ENCODE peak calls at places on chromosomes 2 and 18, in nine cellular contexts. V, M, Y, A, K, J, D, C and H are unnamed samples.

GRCh38 chr18:78905334-78905733 is 74.3 kb upstream of the SALL3 start:
- DNase-seq in V (no peak), M (no peak), Y (no peak), A (no peak), K (no peak), J (no peak), D (no peak), C (no peak), H (no peak)

GRCh38 chr2:183269956-183270355 is 145.7 kb downstream of the NUP35 start:
- DNase-seq in V (no peak), M (peak; percentile 42), Y (no peak), A (no peak), K (no peak), J (no peak), D (no peak), C (no peak), H (no peak)

GRCh38 chr2:180523629-180524340 is 456.6 kb upstream of the UBE2E3 start:
- DNase-seq in V (no peak), M (peak; percentile 72), Y (no peak), A (peak; percentile 70), K (no peak), J (no peak), D (no peak), C (no peak), H (no peak)

GRCh38 chr18:50719471-50719987 is 100.3 kb downstream of the MRO start:
- DNase-seq in V (no peak), M (no peak), Y (no peak), A (no peak), K (no peak), J (no peak), D (no peak), C (no peak), H (no peak)

GRCh38 chr18:22489694-22490093 is 72.0 kb upstream of the CTAGE1 start:
- DNase-seq in V (peak; percentile 13), M (peak; percentile 44), Y (no peak), A (peak; percentile 37), K (no peak), J (no peak), D (no peak), C (no peak), H (no peak)

GRCh38 chr18:49247786-49248185 is 212.7 kb downstream of the DYM start:
- DNase-seq in V (no peak), M (peak; percentile 48), Y (no peak), A (no peak), K (no peak), J (no peak), D (no peak), C (no peak), H (no peak)

GRCh38 chr2:221617996-221618395 is 45.9 kb upstream of the EPHA4 start:
- DNase-seq in V (no peak), M (no peak), Y (no peak), A (no peak), K (no peak), J (no peak), D (no peak), C (no peak), H (no peak)

GRCh38 chr2:150097891-150098595 is 389.4 kb downstream of the RND3 start:
- DNase-seq in V (no peak), M (peak; percentile 82), Y (no peak), A (peak; percentile 36), K (no peak), J (no peak), D (no peak), C (no peak), H (no peak)

GRCh38 chr2:232534940-232535735 is 4.4 kb upstream of the CHRNG start:
- DNase-seq in V (no peak), M (no peak), Y (no peak), A (no peak), K (no peak), J (no peak), D (no peak), C (no peak), H (no peak)

GRCh38 chr18:63994783-63995399 is 25.0 kb downstream of the SERPINB8 start:
- DNase-seq in V (peak; percentile 39), M (peak; percentile 73), Y (no peak), A (peak; percentile 50), K (no peak), J (peak; percentile 64), D (peak; percentile 15), C (no peak), H (no peak)

GRCh38 chr2:844725-845124 is 105.9 kb upstream of the SNTG2 start:
- DNase-seq in V (no peak), M (no peak), Y (no peak), A (no peak), K (no peak), J (no peak), D (no peak), C (no peak), H (no peak)

GRCh38 chr2:51410351-51410750 is 378.4 kb upstream of the NRXN1 start:
- DNase-seq in V (no peak), M (no peak), Y (no peak), A (no peak), K (no peak), J (no peak), D (no peak), C (no peak), H (no peak)

GRCh38 chr2:120576509-120577474 is 158.9 kb upstream of the GLI2 start:
- DNase-seq in V (no peak), M (peak; percentile 69), Y (no peak), A (no peak), K (no peak), J (no peak), D (no peak), C (peak; percentile 56), H (no peak)

GRCh38 chr2:38709515-38710194 is 41.5 kb downstream of the SRSF7 start:
- DNase-seq in V (no peak), M (no peak), Y (peak; percentile 35), A (no peak), K (no peak), J (no peak), D (no peak), C (no peak), H (no peak)

GRCh38 chr18:22466608-22467390 is 49.1 kb upstream of the CTAGE1 start:
- DNase-seq in V (no peak), M (peak; percentile 67), Y (no peak), A (peak; percentile 93), K (no peak), J (no peak), D (no peak), C (peak; percentile 33), H (no peak)

GRCh38 chr18:62586148-62586774 is 63.4 kb downstream of the ZCCHC2 start:
- DNase-seq in V (peak; percentile 78), M (peak; percentile 85), Y (peak; percentile 34), A (peak; percentile 29), K (peak; percentile 13), J (peak; percentile 72), D (peak; percentile 38), C (peak; percentile 78), H (peak; percentile 87)

GRCh38 chr2:86221066-86221684 is 21.9 kb downstream of the MRPL35 start:
- DNase-seq in V (peak; percentile 77), M (peak; percentile 76), Y (no peak), A (peak; percentile 32), K (no peak), J (peak; percentile 67), D (peak; percentile 38), C (no peak), H (no peak)
- H3K27ac ChIP-seq in V (no peak overlapping the region), M (no peak overlapping the region), Y (no peak overlapping the region), A (no peak overlapping the region), K (peak overlapping the region; percentile 96), J (no peak overlapping the region), D (no peak overlapping the region), C (no peak overlapping the region), H (no peak overlapping the region)

DNA sequence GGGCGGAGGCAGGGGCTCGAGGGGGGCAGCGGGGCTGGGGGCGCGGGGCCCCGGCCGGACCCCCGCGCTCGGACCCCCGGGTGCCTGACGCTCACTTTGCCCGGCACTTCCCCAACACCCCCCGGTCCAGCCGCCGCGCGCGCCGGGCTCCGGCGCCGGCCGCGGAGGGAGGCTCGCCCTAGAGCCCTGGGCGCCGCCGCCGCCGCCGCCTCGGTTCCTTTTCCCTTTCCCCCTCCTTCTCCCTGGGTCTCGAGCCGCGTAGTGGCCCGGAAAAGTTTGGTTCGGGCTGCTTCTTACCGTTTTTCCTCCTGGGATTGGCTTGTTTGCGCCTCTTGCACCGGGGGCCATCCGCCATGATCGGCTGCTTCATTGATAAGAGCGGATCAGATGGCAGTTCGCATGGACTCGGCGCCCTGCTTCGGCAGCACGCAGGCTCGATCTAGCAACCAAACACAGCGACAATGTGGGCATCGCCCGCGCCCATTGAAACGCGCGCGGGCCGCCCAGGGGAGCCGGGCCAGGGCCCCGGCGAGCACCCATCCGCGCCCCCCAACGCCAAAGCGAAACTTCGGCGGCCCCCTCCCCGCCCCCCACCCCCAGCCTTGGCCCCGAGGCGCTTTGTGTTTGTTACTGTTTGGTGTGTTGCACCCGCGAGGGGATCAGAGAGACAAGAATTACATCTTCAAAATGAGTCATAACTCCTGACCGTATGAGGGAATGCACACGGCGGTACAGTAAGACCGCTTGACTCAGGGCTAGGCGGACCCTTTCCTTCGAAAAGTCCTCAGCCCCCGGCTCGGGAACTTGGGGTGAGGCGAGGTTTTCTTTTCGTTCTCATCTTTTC is 2.7 kb downstream of the ZEB2 start:
- DNase-seq in V (peak; percentile 62), M (peak; percentile 95), Y (no peak), A (peak; percentile 68), K (no peak), J (peak; percentile 52), D (no peak), C (peak; percentile 68), H (peak; percentile 92)
- H3K27me3 ChIP-seq in V (no peaks in the 10 kb centered on the region), M (peaks cover 7% of the 10 kb centered on the region), Y (peaks cover 41% of the 10 kb centered on the region), A (peaks cover 65% of the 10 kb centered on the region), K (no peaks in the 10 kb centered on the region), J (peaks cover 75% of the 10 kb centered on the region), D (peaks cover 30% of the 10 kb centered on the region), C (no peaks in the 10 kb centered on the region), H (peaks cover 78% of the 10 kb centered on the region)

GRCh38 chr2:33158482-33159003 is 211.8 kb downstream of the LTBP1 start:
- DNase-seq in V (no peak), M (peak; percentile 73), Y (no peak), A (peak; percentile 60), K (no peak), J (no peak), D (no peak), C (no peak), H (no peak)

GRCh38 chr2:33160217-33160616 is 213.5 kb downstream of the LTBP1 start:
- DNase-seq in V (no peak), M (no peak), Y (no peak), A (no peak), K (no peak), J (no peak), D (no peak), C (no peak), H (no peak)
- TF ChIP-seq CTCF in V (no peak), M (no peak), Y (no peak), A (no peak), K (no peak), J (no peak), D (no peak), C (no peak), H (no peak)

GRCh38 chr2:121633463-121633862 is 15.8 kb downstream of the CLASP1 start:
- DNase-seq in V (no peak), M (no peak), Y (no peak), A (no peak), K (no peak), J (no peak), D (no peak), C (no peak), H (no peak)

GRCh38 chr2:121635371-121635770 is 13.9 kb downstream of the CLASP1 start:
- DNase-seq in V (no peak), M (peak; percentile 52), Y (no peak), A (no peak), K (no peak), J (no peak), D (no peak), C (no peak), H (no peak)

GRCh38 chr2:121638333-121638732 is 10.9 kb downstream of the CLASP1 start:
- DNase-seq in V (no peak), M (peak; percentile 49), Y (no peak), A (peak; percentile 76), K (no peak), J (no peak), D (no peak), C (no peak), H (no peak)

GRCh38 chr2:121634354-121635307 is 14.6 kb downstream of the CLASP1 start:
- DNase-seq in V (no peak), M (no peak), Y (no peak), A (peak; percentile 81), K (no peak), J (no peak), D (no peak), C (no peak), H (no peak)
- H3K27ac ChIP-seq in V (no peak overlapping the region), M (peak overlapping the region; percentile 17), Y (peak overlapping the region; percentile 25), A (peak overlapping the region; percentile 86), K (peak overlapping the region; percentile 18), J (no peak overlapping the region), D (no peak overlapping the region), C (peak overlapping the region; percentile 27), H (peak overlapping the region; percentile 34)